ENCODE peak calls at places on chromosomes 2 and 18, in eight cellular contexts. Z is B cell, Y is neural progenitor cell, G is left lung, U is A549, D is progenitor cell of endocrine pancreas, C is fibroblast of lung, X is cardiac muscle cell. W is an unnamed sample.

GRCh38 chr18:43627833-43628370 is 350.6 kb upstream of the SYT4 start:
- DNase-seq in U (no peak), C (no peak), Z (no peak), X (no peak), Y (no peak), G (no peak), D (no peak), W (no peak)

GRCh38 chr2:211867845-211868361 is 670.7 kb downstream of the ERBB4 start:
- DNase-seq in G (no peak), C (peak), Z (no peak), X (no peak), U (no peak), Y (no peak), D (no peak), W (peak)

GRCh38 chr2:164954954-164955701 is at the start of gene SLC38A11:
- DNase-seq in Y (no peak), Z (peak), U (no peak), X (no peak), G (peak), D (peak), C (peak), W (no peak)

GRCh38 chr18:27778441-27778840 is 398.5 kb downstream of the CDH2 start:
- DNase-seq in Y (peak), X (peak), G (no peak), Z (no peak), D (no peak), C (peak), U (peak), W (no peak)

GRCh38 chr18:31232779-31233424 is 70.2 kb upstream of the DSC1 start:
- DNase-seq in C (no peak), Y (no peak), Z (no peak), D (no peak), U (no peak), X (no peak), G (no peak), W (no peak)

GRCh38 chr2:101327863-101328394 is 19.4 kb upstream of the RNF149 start:
- DNase-seq in Y (no peak), C (no peak), D (no peak), U (no peak), G (no peak), X (no peak), Z (no peak), W (no peak)

GRCh38 chr2:25301453-25302352 is 40.0 kb downstream of the DNMT3A start:
- DNase-seq in Z (no peak), X (no peak), D (no peak), U (no peak), G (no peak), Y (no peak), C (peak), W (peak)

GRCh38 chr2:226187601-226188000 is 612.0 kb downstream of the IRS1 start:
- DNase-seq in G (no peak), Y (no peak), Z (no peak), C (peak), X (no peak), D (no peak), U (no peak), W (no peak)

GRCh38 chr2:195543902-195544894 is 112.8 kb upstream of the SLC39A10 start:
- DNase-seq in U (peak), Z (no peak), D (no peak), X (no peak), Y (no peak), C (peak), G (peak), W (no peak)

GRCh38 chr2:96760986-96761832 is 507 bp downstream of the CNNM4 start:
- DNase-seq in G (peak), U (peak), C (peak), D (no peak), Z (no peak), X (no peak), Y (peak), W (no peak)

GRCh38 chr2:111715987-111716900 is 167.7 kb downstream of the ANAPC1 start:
- DNase-seq in G (no peak), X (no peak), Z (no peak), Y (peak), C (peak), U (no peak), D (no peak), W (no peak)

GRCh38 chr2:1605659-1606400 is 138.5 kb downstream of the PXDN start:
- DNase-seq in U (no peak), Z (peak), X (no peak), Y (no peak), D (no peak), G (no peak), C (peak), W (no peak)

GRCh38 chr18:32355896-32356295 is 114.8 kb downstream of the GAREM1 start:
- DNase-seq in D (no peak), Z (no peak), C (peak), X (no peak), G (no peak), Y (no peak), U (no peak), W (no peak)

GRCh38 chr2:84847326-84848050 is 33.4 kb downstream of the TRABD2A start:
- DNase-seq in Y (no peak), C (no peak), X (no peak), U (no peak), Z (no peak), D (no peak), G (no peak), W (no peak)

GRCh38 chr2:237588044-237588696 is 2.4 kb downstream of the RAB17 start:
- DNase-seq in C (no peak), Y (no peak), D (no peak), U (no peak), X (no peak), Z (no peak), G (no peak), W (no peak)

GRCh38 chr2:63486861-63487290 is 101.4 kb downstream of the WDPCP start:
- DNase-seq in Z (no peak), G (no peak), U (peak), D (no peak), Y (peak), C (no peak), X (peak), W (peak)

GRCh38 chr2:98835831-98836385 is 100.1 kb downstream of the CRACDL start:
- DNase-seq in C (no peak), U (no peak), Y (no peak), G (no peak), D (no peak), X (no peak), Z (no peak), W (no peak)

GRCh38 chr2:165818920-165819319 is 24.9 kb upstream of the GALNT3 start:
- DNase-seq in G (no peak), C (no peak), Y (no peak), U (no peak), X (no peak), D (no peak), Z (no peak), W (no peak)

GRCh38 chr2:48471048-48471474 is 58.9 kb upstream of the STON1 start:
- DNase-seq in C (peak), D (no peak), G (no peak), Z (no peak), X (peak), Y (peak), U (peak), W (no peak)

GRCh38 chr2:207487650-207488315 is 42.0 kb upstream of the CREB1 start:
- DNase-seq in X (no peak), C (peak), G (no peak), Y (no peak), D (no peak), Z (no peak), U (peak), W (no peak)
- TF ChIP-seq CTCF in X (peak), C (no peak), G (no peak), Y (no peak), D (no peak), Z (no peak), U (no peak), W (no peak)

GRCh38 chr2:204144487-204144886 is 207.9 kb downstream of the ICOS start:
- DNase-seq in X (no peak), G (no peak), Z (no peak), D (no peak), C (no peak), Y (no peak), U (no peak), W (no peak)
- TF ChIP-seq CTCF in X (no peak), G (no peak), Z (no peak), D (no peak), C (no peak), Y (no peak), U (no peak), W (no peak)

DNA sequence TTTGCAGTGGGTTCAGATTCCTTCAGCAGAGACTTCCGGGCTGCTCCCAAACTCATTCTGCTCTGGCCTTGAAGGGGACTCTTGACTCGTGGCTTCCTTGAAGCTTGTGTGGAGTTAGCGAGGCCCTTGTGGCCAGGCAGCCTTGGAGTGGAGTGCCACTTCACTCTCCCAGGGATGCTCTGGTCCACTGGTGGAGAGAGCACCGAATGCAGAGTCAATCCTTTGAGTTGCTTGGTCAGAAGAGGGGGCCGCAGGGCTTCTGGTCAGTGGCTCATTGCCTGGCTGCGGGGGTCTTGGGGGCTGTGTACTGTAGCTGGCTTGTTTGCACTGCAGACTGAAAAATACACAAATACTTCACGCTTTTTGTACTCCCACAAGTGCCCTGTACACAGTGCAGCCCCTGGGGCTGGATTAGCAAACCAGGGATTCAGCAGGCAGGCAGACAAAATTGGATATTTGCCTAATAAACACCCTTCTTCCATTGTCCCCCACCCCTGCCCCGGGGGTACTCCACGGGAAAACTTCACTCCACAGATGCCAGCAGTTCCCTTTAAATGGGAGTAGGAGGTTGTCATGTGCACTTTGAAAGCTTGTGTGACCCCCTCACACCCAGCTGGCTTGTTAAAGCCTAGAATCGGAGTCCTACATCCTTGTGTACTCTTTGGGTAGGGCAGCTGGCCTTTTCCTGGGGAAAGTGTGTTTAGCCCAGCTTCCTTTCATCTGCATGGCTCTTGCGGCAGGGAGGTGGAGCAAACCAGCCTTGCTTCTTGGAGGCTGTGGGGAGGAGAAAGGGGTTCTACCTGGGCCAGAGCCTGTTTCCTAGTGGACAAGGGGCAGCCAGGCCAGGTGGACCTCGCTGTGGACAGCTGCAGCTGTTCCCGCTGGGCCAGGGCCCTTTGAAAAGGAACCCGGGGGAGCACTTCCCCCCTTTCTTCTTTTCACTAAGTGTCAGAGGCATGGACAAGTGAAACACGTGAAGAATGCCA is 3.4 kb downstream of the GLI2 start:
- DNase-seq in D (peak), Z (no peak), X (peak), Y (peak), G (no peak), C (no peak), U (peak), W (no peak)
- TF ChIP-seq CTCF in D (no peak), Z (no peak), X (no peak), Y (no peak), G (no peak), C (no peak), U (no peak), W (no peak)

GRCh38 chr2:157780211-157780610 is 95.9 kb downstream of the ACVR1 start:
- DNase-seq in C (no peak), Y (no peak), D (no peak), Z (no peak), U (no peak), X (no peak), G (peak), W (no peak)

GRCh38 chr2:157783180-157783579 is 93.0 kb downstream of the ACVR1 start:
- DNase-seq in D (no peak), C (no peak), Z (no peak), U (no peak), G (no peak), X (no peak), Y (no peak), W (no peak)

GRCh38 chr2:157784169-157784822 is 91.8 kb downstream of the ACVR1 start:
- DNase-seq in Z (no peak), Y (no peak), D (no peak), X (no peak), G (peak), U (peak), C (peak), W (no peak)

GRCh38 chr2:157779794-157780193 is 96.3 kb downstream of the ACVR1 start:
- DNase-seq in X (no peak), Y (no peak), G (no peak), D (no peak), U (no peak), Z (no peak), C (no peak), W (no peak)

GRCh38 chr2:157782057-157782845 is 93.9 kb downstream of the ACVR1 start:
- DNase-seq in Z (no peak), Y (no peak), U (peak), X (peak), C (peak), G (no peak), D (no peak), W (no peak)
- TF ChIP-seq CTCF in Z (no peak), Y (peak), U (no peak), X (peak), C (peak), G (no peak), D (peak), W (no peak)

GRCh38 chr2:26843041-26843440 is 4.9 kb upstream of the DPYSL5 start:
- DNase-seq in U (no peak), D (no peak), G (no peak), X (no peak), Z (no peak), C (no peak), Y (no peak), W (no peak)

GRCh38 chr2:26840937-26841610 is 6.9 kb upstream of the DPYSL5 start:
- DNase-seq in Z (no peak), U (peak), D (no peak), X (no peak), G (no peak), Y (no peak), C (no peak), W (no peak)

GRCh38 chr2:26838121-26838906 is 9.6 kb upstream of the DPYSL5 start:
- DNase-seq in Z (no peak), Y (peak), X (peak), C (peak), U (no peak), D (no peak), G (no peak), W (no peak)
- TF ChIP-seq CTCF in Z (no peak), Y (no peak), X (peak), C (no peak), U (no peak), D (no peak), G (no peak), W (no peak)

GRCh38 chr18:70577023-70577420 is 288.2 kb downstream of the SOCS6 start:
- DNase-seq in Z (no peak), X (no peak), G (no peak), D (no peak), Y (no peak), C (no peak), U (no peak), W (no peak)

GRCh38 chr18:70576281-70577022 is 287.6 kb downstream of the SOCS6 start:
- DNase-seq in Y (peak), D (no peak), C (no peak), G (no peak), Z (no peak), X (no peak), U (no peak), W (no peak)

GRCh38 chr18:70578480-70578879 is 289.6 kb downstream of the SOCS6 start:
- DNase-seq in Y (peak), D (no peak), U (peak), C (no peak), X (no peak), G (no peak), Z (no peak), W (no peak)
- TF ChIP-seq CTCF in Y (peak), D (peak), U (peak), C (no peak), X (no peak), G (no peak), Z (no peak), W (peak)

GRCh38 chr2:43105586-43106562 is 120.5 kb downstream of the ZFP36L2 start:
- DNase-seq in D (no peak), X (no peak), G (no peak), C (peak), Z (peak), Y (no peak), U (peak), W (peak)
- TF ChIP-seq CTCF in D (peak), X (peak), G (peak), C (peak), Z (peak), Y (peak), U (no peak), W (no peak)

DNA sequence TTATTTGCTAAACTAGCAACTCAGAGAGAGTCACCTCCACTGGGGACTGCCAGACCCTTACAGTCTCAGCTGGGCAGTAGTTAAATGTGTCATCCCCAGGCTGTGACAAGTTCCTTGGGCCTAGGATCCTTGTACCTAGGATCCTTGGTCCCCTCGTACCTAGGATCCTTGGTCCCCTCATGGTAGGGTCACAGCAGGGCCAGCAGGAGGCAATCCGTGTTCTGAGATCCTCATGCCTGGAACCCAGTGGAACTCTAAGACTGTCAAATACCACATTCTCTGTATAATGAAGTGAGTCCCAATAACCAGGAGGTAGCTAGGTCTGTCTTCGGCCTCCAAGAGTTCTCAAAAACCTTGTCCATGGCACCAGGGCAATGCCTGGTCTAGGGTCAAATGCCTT is 60.8 kb downstream of the LYPD6B start:
- DNase-seq in G (no peak), Y (no peak), X (peak), C (no peak), D (no peak), Z (no peak), U (no peak), W (no peak)
- TF ChIP-seq CTCF in G (no peak), Y (no peak), X (no peak), C (no peak), D (peak), Z (no peak), U (no peak), W (no peak)

GRCh38 chr2:154402138-154402714 is 296.3 kb upstream of the KCNJ3 start:
- DNase-seq in Z (no peak), G (no peak), D (no peak), C (peak), U (peak), Y (peak), X (peak), W (no peak)
- TF ChIP-seq CTCF in Z (no peak), G (no peak), D (peak), C (no peak), U (peak), Y (peak), X (peak), W (peak)